ENCODE peak calls at places on chromosomes 2 and 18, in four cellular contexts. I is Calu3, Y is NCI-H748 treated with DMSO at 0.1 percent for 48 hours, W is T-helper 1 cell. H is an unnamed sample.

GRCh38 chr2:55154525-55155030 is 77.5 kb downstream of the CLHC1 start:
- DNase-seq in I (no peak), Y (no peak), W (no peak), H (no peak)

GRCh38 chr2:134257516-134257915 is 3.6 kb downstream of the MGAT5 start:
- DNase-seq in I (no peak), Y (no peak), W (no peak), H (no peak)

GRCh38 chr2:65057391-65058052 is 1.3 kb downstream of the CEP68 start:
- DNase-seq in I (peak; percentile 44), Y (peak; percentile 21), W (peak; percentile 32), H (no peak)

GRCh38 chr2:208406474-208407451 is at the start of gene PTH2R:
- DNase-seq in I (peak; percentile 32), Y (peak; percentile 84), W (no peak), H (peak; percentile 49)

GRCh38 chr2:217505303-217505702 is 497.5 kb downstream of the TNS1 start:
- DNase-seq in I (no peak), Y (no peak), W (no peak), H (no peak)

GRCh38 chr2:109727929-109728447 is 66.1 kb upstream of the RGPD5 start:
- DNase-seq in I (no peak), Y (no peak), W (no peak), H (no peak)

GRCh38 chr18:27844416-27844792 is 332.5 kb downstream of the CDH2 start:
- DNase-seq in I (no peak), Y (no peak), W (no peak), H (no peak)

GRCh38 chr2:237298323-237299118 is 115.4 kb downstream of the COL6A3 start:
- DNase-seq in I (peak; percentile 71), Y (no peak), W (no peak), H (no peak)

GRCh38 chr2:236717120-236717519 is 147.5 kb downstream of the ACKR3 start:
- DNase-seq in I (no peak), Y (no peak), W (no peak), H (no peak)

GRCh38 chr2:240996161-240996833 is 2.1 kb upstream of the SNED1 start:
- DNase-seq in I (no peak), Y (no peak), W (no peak), H (no peak)

GRCh38 chr2:199589303-199589702 is 131.6 kb upstream of the SATB2 start:
- DNase-seq in I (no peak), Y (peak; percentile 34), W (no peak), H (no peak)

GRCh38 chr2:113847144-113847543 is 42.7 kb upstream of the ACTR3 start:
- DNase-seq in I (no peak), Y (no peak), W (no peak), H (no peak)

GRCh38 chr2:111116843-111117665 is 3.7 kb upstream of the BCL2L11 start:
- DNase-seq in I (peak; percentile 83), Y (peak; percentile 65), W (peak; percentile 53), H (peak; percentile 55)

GRCh38 chr2:223576873-223577272 is 25.3 kb downstream of the SCG2 start:
- DNase-seq in I (no peak), Y (no peak), W (no peak), H (no peak)

GRCh38 chr18:76115580-76115979 is 379.5 kb downstream of the ZNF516 start:
- DNase-seq in I (no peak), Y (no peak), W (no peak), H (no peak)